ENCODE peak calls at places on chromosomes 4 and X, in four cellular contexts. H is K562, A is SK-N-SH, R is HCT116. O is an unnamed sample.

GRCh38 chr4:41505161-41505653 is 32.8 kb upstream of the LIMCH1 start:
- DNase-seq in A (peak), H (no peak), R (no peak), O (no peak)

GRCh38 chrX:134737721-134738369 is 79.6 kb upstream of the PLAC1 start:
- DNase-seq in A (no peak), R (no peak), H (peak), O (no peak)

GRCh38 chr4:105145913-105146285 is 777 bp upstream of the TET2 start:
- DNase-seq in R (no peak), H (no peak), A (no peak), O (no peak)

GRCh38 chrX:68692651-68693050 is 45.2 kb downstream of the STARD8 start:
- DNase-seq in H (no peak), A (no peak), R (no peak), O (no peak)

GRCh38 chrX:101693476-101693875 is 33.8 kb upstream of the ARMCX2 start:
- DNase-seq in H (no peak), A (no peak), R (no peak), O (no peak)

GRCh38 chr4:149727663-149728062 is 88.0 kb downstream of the IQCM start:
- DNase-seq in A (no peak), H (no peak), R (no peak), O (no peak)

GRCh38 chrX:44872319-44872816 is 620 bp upstream of the KDM6A start:
- DNase-seq in R (no peak), A (no peak), H (peak), O (no peak)

GRCh38 chr4:176479745-176480144 is 160.0 kb downstream of the SPCS3 start:
- DNase-seq in R (no peak), H (no peak), A (no peak), O (no peak)

GRCh38 chr4:6008092-6008551 is 10.1 kb downstream of the C4orf50 start:
- DNase-seq in A (no peak), H (peak), R (no peak), O (no peak)

DNA sequence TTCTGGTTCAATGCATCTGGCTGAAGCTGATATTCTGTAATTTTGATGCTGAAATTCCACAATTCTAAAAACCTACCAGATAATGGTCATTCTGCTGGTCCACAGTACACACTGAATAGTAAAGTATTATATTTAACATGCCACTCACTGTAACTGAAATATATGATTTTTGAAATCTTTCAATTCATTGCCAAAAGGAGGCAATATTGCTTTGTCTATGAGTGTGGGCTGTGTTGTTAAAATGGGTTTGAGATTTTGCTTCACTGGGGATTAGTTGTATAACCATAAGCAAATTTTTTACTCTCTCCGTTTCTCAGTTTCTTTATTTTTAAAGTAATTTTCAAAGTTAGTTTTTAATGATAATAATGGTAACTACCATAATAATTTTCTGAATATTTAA is 1404.1 kb upstream of the IGFBP7 start:
- DNase-seq in A (no peak), R (no peak), H (no peak), O (no peak)
- TF ChIP-seq ZBTB33 in A (no peak), R (no peak), H (no peak), O (no peak)

GRCh38 chr4:10139518-10139917 is 22.9 kb upstream of the WDR1 start:
- DNase-seq in H (no peak), A (no peak), R (no peak), O (no peak)
- TF ChIP-seq CTCF in H (no peak), A (no peak), R (no peak), O (no peak)

DNA sequence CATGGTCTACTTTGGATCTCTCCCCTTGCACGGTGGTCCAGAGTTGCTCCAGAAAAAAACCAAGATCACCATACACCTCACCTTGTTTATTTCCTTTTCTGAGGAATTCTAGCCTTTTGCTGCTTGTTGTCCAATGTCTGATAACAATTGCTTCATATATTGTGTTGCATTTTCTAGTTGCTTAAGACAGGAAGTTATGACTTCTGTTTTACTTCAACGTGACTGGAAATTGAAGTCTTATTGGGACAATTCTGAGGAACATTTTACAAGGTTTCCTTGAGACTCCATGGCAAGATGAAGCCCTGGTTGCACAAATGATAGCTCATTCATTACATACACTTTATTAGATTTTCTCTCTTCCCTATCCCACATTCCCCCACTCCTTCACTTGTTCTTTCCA is 5.2 kb downstream of the CXCL1 start:
- DNase-seq in H (no peak), A (no peak), R (no peak), O (no peak)
- TF ChIP-seq ZBTB33 in H (no peak), A (no peak), R (no peak), O (no peak)

GRCh38 chr4:87220094-87220831 is at the start of gene KLHL8:
- DNase-seq in A (peak), R (peak), H (peak), O (peak)

GRCh38 chr4:87224036-87224923 is 3.9 kb upstream of the KLHL8 start:
- DNase-seq in H (no peak), A (no peak), R (no peak), O (no peak)

GRCh38 chr4:87216469-87216868 is 3.9 kb downstream of the KLHL8 start:
- DNase-seq in R (no peak), H (no peak), A (no peak), O (no peak)

DNA sequence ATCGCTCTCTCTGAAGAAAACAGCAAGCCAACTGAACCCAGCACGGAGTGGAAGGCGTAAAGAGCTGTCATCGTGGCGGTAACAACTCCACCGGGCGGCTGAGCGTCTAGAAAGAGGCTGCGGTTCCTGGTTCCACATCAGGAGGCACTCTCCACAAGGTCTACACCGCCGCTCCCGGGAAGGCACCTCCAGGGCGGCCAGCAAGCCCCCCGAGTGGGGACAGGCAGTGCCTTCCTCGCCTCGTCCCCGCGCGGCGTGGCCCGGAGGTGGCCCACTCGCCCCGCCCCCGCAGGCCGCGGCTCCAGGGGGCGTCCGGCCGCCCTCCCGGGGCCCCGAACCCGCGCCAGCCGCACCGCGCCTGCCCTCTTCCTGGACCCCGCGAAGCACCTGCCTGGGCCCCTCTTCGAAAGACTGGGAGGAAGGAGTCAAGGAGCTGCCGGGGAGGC is 747 bp downstream of the KLHL8 start:
- DNase-seq in H (peak), A (no peak), R (no peak), O (peak)
- TF ChIP-seq CTCF in H (peak), A (peak), R (peak), O (no peak)

GRCh38 chrX:107712231-107713204 is 63.1 kb downstream of the TSC22D3 start:
- DNase-seq in H (no peak), R (no peak), A (no peak), O (no peak)
- TF ChIP-seq ZBTB33 in H (no peak), R (no peak), A (no peak), O (no peak)

GRCh38 chr4:7959066-7959465 is 19.4 kb upstream of the AFAP1 start:
- DNase-seq in A (no peak), R (no peak), H (no peak), O (no peak)
- TF ChIP-seq CTCF in A (no peak), R (no peak), H (no peak), O (no peak)

O was measured in HepG2.